ENCODE peak calls at places on chromosomes 16 and 17, in four cellular contexts. O is fibroblast of lung, Q is HCT116, R is MM.1S. D is an unnamed sample.

GRCh38 chr16:47395733-47396503 is 64.9 kb downstream of the ITFG1 start:
- DNase-seq in O (no peak), Q (no peak), R (no peak), D (no peak)

GRCh38 chr17:43457362-43457692 is 26.4 kb upstream of the DHX8 start:
- DNase-seq in Q (no peak), O (no peak), R (no peak), D (no peak)

GRCh38 chr17:63295288-63295687 is 150.8 kb downstream of the CYB561 start:
- DNase-seq in Q (no peak), R (no peak), O (peak; percentile 83), D (no peak)

GRCh38 chr16:88651989-88652762 is 1.3 kb upstream of the CYBA start:
- DNase-seq in Q (no peak), R (no peak), O (no peak), D (no peak)

GRCh38 chr16:75559564-75560372 is 3.7 kb upstream of the TMEM231 start:
- DNase-seq in Q (no peak), R (no peak), O (peak; percentile 73), D (peak; percentile 16)

GRCh38 chr16:51409001-51409675 is 258.1 kb upstream of the SALL1 start:
- DNase-seq in O (peak; percentile 29), Q (no peak), R (no peak), D (no peak)

GRCh38 chr17:78484300-78485159 is 92.7 kb downstream of the DNAH17 start:
- DNase-seq in Q (peak; percentile 22), O (no peak), R (no peak), D (peak; percentile 72)

GRCh38 chr16:3696425-3697218 is 20.7 kb downstream of the TRAP1 start:
- DNase-seq in O (peak; percentile 84), R (no peak), Q (no peak), D (peak; percentile 54)

GRCh38 chr16:54148974-54149373 is 137.6 kb downstream of the IRX3 start:
- DNase-seq in Q (no peak), O (no peak), R (no peak), D (no peak)

GRCh38 chr17:42456223-42457106 is 2.2 kb upstream of the ATP6V0A1 start:
- DNase-seq in R (peak; percentile 70), Q (no peak), O (peak; percentile 89), D (peak; percentile 64)

GRCh38 chr16:19681637-19682036 is 36.4 kb downstream of the KNOP1 start:
- DNase-seq in Q (no peak), R (no peak), O (no peak), D (no peak)

GRCh38 chr16:87062569-87063442 is 254.4 kb downstream of the C16orf95 start:
- DNase-seq in R (peak; percentile 45), O (peak; percentile 54), Q (peak; percentile 62), D (peak; percentile 82)

GRCh38 chr16:76756423-76756822 is 434.6 kb upstream of the MON1B start:
- DNase-seq in O (no peak), Q (no peak), R (no peak), D (no peak)

GRCh38 chr17:74512041-74512440 is 19.2 kb downstream of the CD300LB start:
- DNase-seq in Q (no peak), R (no peak), O (peak; percentile 75), D (no peak)

GRCh38 chr16:5504028-5504758 is 406.6 kb upstream of the EEF2KMT start:
- DNase-seq in O (peak; percentile 19), R (no peak), Q (no peak), D (peak; percentile 57)

GRCh38 chr16:31108035-31108793 is at the start of gene BCKDK:
- DNase-seq in R (peak; percentile 80), Q (peak; percentile 42), O (peak; percentile 63), D (peak; percentile 88)

GRCh38 chr17:14337596-14338079 is 36.8 kb downstream of the HS3ST3B1 start:
- DNase-seq in Q (no peak), R (no peak), O (no peak), D (no peak)

GRCh38 chr16:83968891-83969672 is 1.0 kb downstream of the NECAB2 start:
- DNase-seq in Q (no peak), R (no peak), O (no peak), D (no peak)

GRCh38 chr17:8151641-8152111 is 528 bp downstream of the PER1 start:
- DNase-seq in Q (no peak), R (no peak), O (peak; percentile 76), D (peak; percentile 59)

GRCh38 chr17:59378621-59379194 is 47.3 kb downstream of the YPEL2 start:
- DNase-seq in Q (no peak), R (no peak), O (peak; percentile 93), D (no peak)

GRCh38 chr16:83954577-83955016 is 1.6 kb downstream of the OSGIN1 start:
- DNase-seq in R (no peak), Q (peak; percentile 54), O (peak; percentile 62), D (no peak)

GRCh38 chr17:62892870-62893338 is 73.1 kb upstream of the TANC2 start:
- DNase-seq in R (no peak), O (peak; percentile 91), Q (no peak), D (no peak)

GRCh38 chr16:25108054-25108453 is 3.5 kb upstream of the LCMT1 start:
- DNase-seq in Q (no peak), O (no peak), R (peak; percentile 40), D (peak; percentile 31)

GRCh38 chr17:75454193-75454592 is 2.2 kb upstream of the TMEM94 start:
- DNase-seq in O (no peak), Q (no peak), R (no peak), D (no peak)

GRCh38 chr17:43587647-43588046 is 41.5 kb upstream of the ETV4 start:
- DNase-seq in Q (no peak), R (no peak), O (no peak), D (no peak)

GRCh38 chr17:2053380-2054261 is 1.3 kb upstream of the HIC1 start:
- DNase-seq in O (peak; percentile 77), R (peak; percentile 71), Q (no peak), D (peak; percentile 82)

GRCh38 chr17:76074390-76075363 is at the start of gene GALR2:
- DNase-seq in Q (no peak), O (no peak), R (no peak), D (no peak)

GRCh38 chr16:86261379-86261778 is 248.9 kb upstream of the FOXF1 start:
- DNase-seq in R (peak; percentile 10), Q (peak; percentile 81), O (peak; percentile 11), D (peak; percentile 13)

GRCh38 chr17:44536090-44536960 is 21.0 kb upstream of the FZD2 start:
- DNase-seq in O (peak; percentile 10), R (no peak), Q (no peak), D (no peak)

GRCh38 chr16:3179651-3180050 is 8.4 kb upstream of the OR1F1 start:
- DNase-seq in R (no peak), Q (no peak), O (no peak), D (no peak)

GRCh38 chr17:2852211-2852610 is 56.0 kb downstream of the RAP1GAP2 start:
- DNase-seq in O (no peak), Q (no peak), R (no peak), D (no peak)

GRCh38 chr17:16352838-16353701 is at the start of gene CENPV:
- DNase-seq in O (peak; percentile 40), R (no peak), Q (peak; percentile 41), D (peak; percentile 78)

GRCh38 chr16:80667258-80667560 is 126.4 kb downstream of the DYNLRB2 start:
- DNase-seq in Q (no peak), O (no peak), R (no peak), D (no peak)

GRCh38 chr16:56195151-56195550 is 3.9 kb downstream of the GNAO1 start:
- DNase-seq in O (peak; percentile 3), R (no peak), Q (no peak), D (no peak)

GRCh38 chr16:56193951-56194726 is 2.9 kb downstream of the GNAO1 start:
- DNase-seq in Q (no peak), R (no peak), O (peak; percentile 69), D (peak; percentile 77)

GRCh38 chr16:56198044-56198754 is 6.9 kb downstream of the GNAO1 start:
- DNase-seq in R (no peak), Q (no peak), O (no peak), D (no peak)

GRCh38 chr16:56197227-56197992 is 6.1 kb downstream of the GNAO1 start:
- DNase-seq in R (no peak), O (no peak), Q (no peak), D (no peak)

GRCh38 chr16:56196381-56196780 is 5.1 kb downstream of the GNAO1 start:
- DNase-seq in R (no peak), Q (no peak), O (no peak), D (no peak)
- H3K4me1 ChIP-seq in R (no peaks in the 10 kb centered on the region), Q (no peaks in the 10 kb centered on the region), O (no peaks in the 10 kb centered on the region), D (peaks cover 12% of the 10 kb centered on the region)

GRCh38 chr17:65559483-65559801 is 2.0 kb downstream of the AXIN2 start:
- DNase-seq in O (peak; percentile 11), Q (no peak), R (no peak), D (no peak)
- H3K4me3 ChIP-seq in O (peak overlapping the region; percentile 76), Q (peak overlapping the region; percentile 68), R (peak overlapping the region; percentile 85), D (peak overlapping the region; percentile 91)

GRCh38 chr17:18129041-18129502 is 20.5 kb downstream of the MYO15A start:
- DNase-seq in R (no peak), Q (no peak), O (peak; percentile 44), D (peak; percentile 33)
- H3K27ac ChIP-seq in R (no peak overlapping the region), Q (no peak overlapping the region), O (no peak overlapping the region), D (no peak overlapping the region)

GRCh38 chr17:37246085-37246484 is 129.7 kb upstream of the C17orf78 start:
- DNase-seq in Q (no peak), R (no peak), O (no peak), D (no peak)

GRCh38 chr17:37247825-37248224 is 128.0 kb upstream of the C17orf78 start:
- DNase-seq in R (no peak), O (no peak), Q (no peak), D (no peak)
- H3K4me1 ChIP-seq in R (no peaks in the 10 kb centered on the region), O (no peaks in the 10 kb centered on the region), Q (no peaks in the 10 kb centered on the region), D (no peaks in the 10 kb centered on the region)